ENCODE peak calls at places on chromosomes 4 and X, in seven cellular contexts. One of them, this sample, is unnamed.
A peak's percentile ranks its signal among the peaks of the same experiment; 100 is the strongest.

GRCh38 chr4:184583738-184584502 is 65.3 kb downstream of the CASP3 start:
- DNase-seq in KBM-7: no peak
- DNase-seq in hypothalamus: no peak
- DNase-seq in putamen: no peak
- DNase-seq in naive thymus-derived CD8-positive, alpha-beta T cell: no peak
- DNase-seq in pancreas: no peak
- DNase-seq in NCI-H2081: no peak
- DNase-seq in this sample: no peak

GRCh38 chr4:5638316-5638715 is 70.0 kb downstream of the EVC2 start:
- DNase-seq in KBM-7: no peak
- DNase-seq in hypothalamus: no peak
- DNase-seq in putamen: no peak
- DNase-seq in naive thymus-derived CD8-positive, alpha-beta T cell: no peak
- DNase-seq in pancreas: no peak
- DNase-seq in NCI-H2081: no peak
- DNase-seq in this sample: no peak

GRCh38 chrX:130173190-130173895 is 1.6 kb downstream of the RAB33A start:
- DNase-seq in KBM-7: peak; percentile 74
- DNase-seq in hypothalamus: no peak
- DNase-seq in putamen: no peak
- DNase-seq in naive thymus-derived CD8-positive, alpha-beta T cell: no peak
- DNase-seq in pancreas: no peak
- DNase-seq in NCI-H2081: no peak
- DNase-seq in this sample: peak; percentile 22

GRCh38 chr4:127623755-127624087 is 9.0 kb upstream of the INTU start:
- DNase-seq in KBM-7: peak; percentile 68
- DNase-seq in hypothalamus: peak; percentile 1
- DNase-seq in putamen: no peak
- DNase-seq in naive thymus-derived CD8-positive, alpha-beta T cell: no peak
- DNase-seq in pancreas: no peak
- DNase-seq in NCI-H2081: no peak
- DNase-seq in this sample: no peak

GRCh38 chr4:8847331-8847730 is 24.3 kb downstream of the HMX1 start:
- DNase-seq in KBM-7: no peak
- DNase-seq in hypothalamus: no peak
- DNase-seq in putamen: no peak
- DNase-seq in naive thymus-derived CD8-positive, alpha-beta T cell: no peak
- DNase-seq in pancreas: no peak
- DNase-seq in NCI-H2081: no peak
- DNase-seq in this sample: no peak

GRCh38 chr4:39279416-39279815 is 86.7 kb downstream of the RFC1 start:
- DNase-seq in KBM-7: no peak
- DNase-seq in hypothalamus: no peak
- DNase-seq in putamen: no peak
- DNase-seq in naive thymus-derived CD8-positive, alpha-beta T cell: no peak
- DNase-seq in pancreas: no peak
- DNase-seq in NCI-H2081: no peak
- DNase-seq in this sample: no peak

GRCh38 chrX:96538104-96538725 is 146.4 kb upstream of the DIAPH2 start:
- DNase-seq in KBM-7: no peak
- DNase-seq in hypothalamus: no peak
- DNase-seq in putamen: no peak
- DNase-seq in naive thymus-derived CD8-positive, alpha-beta T cell: no peak
- DNase-seq in pancreas: no peak
- DNase-seq in NCI-H2081: no peak
- DNase-seq in this sample: no peak

GRCh38 chr4:139266583-139267257 is 13.3 kb downstream of the MGARP start:
- DNase-seq in KBM-7: peak; percentile 81
- DNase-seq in hypothalamus: peak; percentile 27
- DNase-seq in putamen: peak; percentile 19
- DNase-seq in naive thymus-derived CD8-positive, alpha-beta T cell: peak; percentile 55
- DNase-seq in pancreas: no peak
- DNase-seq in NCI-H2081: no peak
- DNase-seq in this sample: peak; percentile 77

GRCh38 chr4:101169044-101170014 is 178.0 kb downstream of the PPP3CA start:
- DNase-seq in KBM-7: peak; percentile 74
- DNase-seq in hypothalamus: peak; percentile 23
- DNase-seq in putamen: peak; percentile 73
- DNase-seq in naive thymus-derived CD8-positive, alpha-beta T cell: peak; percentile 64
- DNase-seq in pancreas: no peak
- DNase-seq in NCI-H2081: peak; percentile 83
- DNase-seq in this sample: peak; percentile 32

GRCh38 chr4:53622739-53623151 is 31.5 kb upstream of the LNX1 start:
- DNase-seq in KBM-7: no peak
- DNase-seq in hypothalamus: no peak
- DNase-seq in putamen: no peak
- DNase-seq in naive thymus-derived CD8-positive, alpha-beta T cell: no peak
- DNase-seq in pancreas: no peak
- DNase-seq in NCI-H2081: no peak
- DNase-seq in this sample: no peak

GRCh38 chr4:127708985-127709384 is 21.2 kb upstream of the SLC25A31 start:
- DNase-seq in KBM-7: no peak
- DNase-seq in hypothalamus: no peak
- DNase-seq in putamen: no peak
- DNase-seq in naive thymus-derived CD8-positive, alpha-beta T cell: no peak
- DNase-seq in pancreas: no peak
- DNase-seq in NCI-H2081: peak; percentile 15
- DNase-seq in this sample: no peak

GRCh38 chr4:164700471-164700870 is 53.5 kb upstream of the SMIM31 start:
- DNase-seq in KBM-7: peak; percentile 46
- DNase-seq in hypothalamus: no peak
- DNase-seq in putamen: no peak
- DNase-seq in naive thymus-derived CD8-positive, alpha-beta T cell: no peak
- DNase-seq in pancreas: no peak
- DNase-seq in NCI-H2081: no peak
- DNase-seq in this sample: no peak

GRCh38 chr4:32002037-32002747 is 1282.0 kb downstream of the PCDH7 start:
- DNase-seq in KBM-7: no peak
- DNase-seq in hypothalamus: no peak
- DNase-seq in putamen: no peak
- DNase-seq in naive thymus-derived CD8-positive, alpha-beta T cell: no peak
- DNase-seq in pancreas: no peak
- DNase-seq in NCI-H2081: no peak
- DNase-seq in this sample: no peak

GRCh38 chr4:13659341-13660070 is 32.0 kb upstream of the BOD1L1 start:
- DNase-seq in KBM-7: no peak
- DNase-seq in hypothalamus: no peak
- DNase-seq in putamen: no peak
- DNase-seq in naive thymus-derived CD8-positive, alpha-beta T cell: no peak
- DNase-seq in pancreas: no peak
- DNase-seq in NCI-H2081: no peak
- DNase-seq in this sample: no peak

GRCh38 chr4:65670331-65671031 is at the start of gene EPHA5:
- DNase-seq in KBM-7: peak; percentile 26
- DNase-seq in hypothalamus: peak; percentile 19
- DNase-seq in putamen: peak; percentile 81
- DNase-seq in naive thymus-derived CD8-positive, alpha-beta T cell: no peak
- DNase-seq in pancreas: peak; percentile 78
- DNase-seq in NCI-H2081: peak; percentile 39
- DNase-seq in this sample: no peak

GRCh38 chr4:147916351-147916750 is 184.5 kb downstream of the ARHGAP10 start:
- DNase-seq in KBM-7: no peak
- DNase-seq in hypothalamus: no peak
- DNase-seq in putamen: no peak
- DNase-seq in naive thymus-derived CD8-positive, alpha-beta T cell: no peak
- DNase-seq in pancreas: no peak
- DNase-seq in NCI-H2081: no peak
- DNase-seq in this sample: no peak

GRCh38 chr4:137536789-137537561 is 4.7 kb upstream of the PCDH18 start:
- DNase-seq in KBM-7: no peak
- DNase-seq in hypothalamus: no peak
- DNase-seq in putamen: no peak
- DNase-seq in naive thymus-derived CD8-positive, alpha-beta T cell: no peak
- DNase-seq in pancreas: no peak
- DNase-seq in NCI-H2081: no peak
- DNase-seq in this sample: no peak

GRCh38 chr4:2829933-2830451 is 13.7 kb upstream of the ADD1 start:
- DNase-seq in KBM-7: no peak
- DNase-seq in hypothalamus: no peak
- DNase-seq in putamen: no peak
- DNase-seq in naive thymus-derived CD8-positive, alpha-beta T cell: no peak
- DNase-seq in pancreas: peak; percentile 55
- DNase-seq in NCI-H2081: no peak
- DNase-seq in this sample: no peak

GRCh38 chrX:17859609-17860178 is 1.4 kb downstream of the RAI2 start:
- DNase-seq in KBM-7: no peak
- DNase-seq in hypothalamus: no peak
- DNase-seq in putamen: no peak
- DNase-seq in naive thymus-derived CD8-positive, alpha-beta T cell: peak; percentile 47
- DNase-seq in pancreas: peak; percentile 73
- DNase-seq in NCI-H2081: peak; percentile 44
- DNase-seq in this sample: no peak

GRCh38 chrX:72644946-72645345 is 69.2 kb downstream of the PHKA1 start:
- DNase-seq in KBM-7: peak; percentile 89
- DNase-seq in hypothalamus: no peak
- DNase-seq in putamen: no peak
- DNase-seq in naive thymus-derived CD8-positive, alpha-beta T cell: no peak
- DNase-seq in pancreas: no peak
- DNase-seq in NCI-H2081: no peak
- DNase-seq in this sample: no peak

GRCh38 chrX:30881390-30881789 is 7.7 kb downstream of the TAB3 start:
- DNase-seq in KBM-7: no peak
- DNase-seq in hypothalamus: no peak
- DNase-seq in putamen: no peak
- DNase-seq in naive thymus-derived CD8-positive, alpha-beta T cell: no peak
- DNase-seq in pancreas: no peak
- DNase-seq in NCI-H2081: no peak
- DNase-seq in this sample: no peak

GRCh38 chr4:148800943-148801342 is 358.7 kb upstream of the NR3C2 start:
- DNase-seq in KBM-7: no peak
- DNase-seq in hypothalamus: no peak
- DNase-seq in putamen: no peak
- DNase-seq in naive thymus-derived CD8-positive, alpha-beta T cell: no peak
- DNase-seq in pancreas: no peak
- DNase-seq in NCI-H2081: no peak
- DNase-seq in this sample: no peak

GRCh38 chrX:151702741-151703352 is 7.6 kb downstream of the PRRG3 start:
- DNase-seq in KBM-7: no peak
- DNase-seq in hypothalamus: no peak
- DNase-seq in putamen: no peak
- DNase-seq in naive thymus-derived CD8-positive, alpha-beta T cell: no peak
- DNase-seq in pancreas: no peak
- DNase-seq in NCI-H2081: no peak
- DNase-seq in this sample: no peak

GRCh38 chr4:112927544-112927943 is 121.9 kb upstream of the ANK2 start:
- DNase-seq in KBM-7: no peak
- DNase-seq in hypothalamus: no peak
- DNase-seq in putamen: no peak
- DNase-seq in naive thymus-derived CD8-positive, alpha-beta T cell: no peak
- DNase-seq in pancreas: no peak
- DNase-seq in NCI-H2081: no peak
- DNase-seq in this sample: no peak

GRCh38 chr4:6892190-6892908 is 17.3 kb upstream of the TBC1D14 start:
- DNase-seq in KBM-7: peak; percentile 90
- DNase-seq in hypothalamus: no peak
- DNase-seq in putamen: no peak
- DNase-seq in naive thymus-derived CD8-positive, alpha-beta T cell: peak; percentile 28
- DNase-seq in pancreas: no peak
- DNase-seq in NCI-H2081: no peak
- DNase-seq in this sample: no peak

This sample was measured in activated T-helper 2 cell treated with anti-CD3 and anti-CD28 coated beads, Interferon-gamma antibody, Interleukin-2, Interleukin-4, amounts not matched to agents 10 μg/mL and 5 μg/mL and 100 μg/mL, durations not matched to agents 14 hours and 24 hours and 36 hours.